ENCODE peak calls at places on chromosome 5, in four cellular contexts. W, V, E and G are unnamed samples.

GRCh38 chr5:7873216-7873615 is 4.3 kb downstream of the MTRR start:
- DNase-seq in W (no peak), V (no peak), E (no peak), G (peak; percentile 48)

GRCh38 chr5:55918097-55919035 is 67.2 kb downstream of the IL31RA start:
- DNase-seq in V (no peak), E (no peak), W (no peak), G (no peak)

GRCh38 chr5:172827843-172828242 is 6.2 kb upstream of the ERGIC1 start:
- DNase-seq in W (no peak), V (no peak), E (peak; percentile 33), G (no peak)

GRCh38 chr5:83476470-83476817 is 4.9 kb downstream of the VCAN start:
- DNase-seq in E (no peak), W (no peak), V (no peak), G (no peak)

GRCh38 chr5:135251099-135251498 is 147.9 kb downstream of the MACROH2A1 start:
- DNase-seq in V (no peak), E (no peak), W (no peak), G (no peak)

GRCh38 chr5:170571885-170572284 is 68.1 kb downstream of the KCNIP1 start:
- DNase-seq in V (no peak), E (no peak), W (no peak), G (no peak)

GRCh38 chr5:54547711-54548250 is 30.2 kb downstream of the SNX18 start:
- DNase-seq in V (peak; percentile 66), W (peak; percentile 83), E (peak; percentile 94), G (no peak)

GRCh38 chr5:77882670-77883257 is 106.6 kb upstream of the TBCA start:
- DNase-seq in V (no peak), W (peak; percentile 80), E (peak; percentile 85), G (no peak)

GRCh38 chr5:56814963-56815656 is at the start of gene MAP3K1:
- DNase-seq in W (peak; percentile 65), E (peak; percentile 83), V (no peak), G (peak; percentile 88)

GRCh38 chr5:138444774-138445546 is 6.1 kb downstream of the REEP2 start:
- DNase-seq in E (no peak), W (no peak), V (no peak), G (no peak)

GRCh38 chr5:55533806-55534435 is 843 bp downstream of the PLPP1 start:
- DNase-seq in W (peak; percentile 66), V (no peak), E (peak; percentile 63), G (no peak)

GRCh38 chr5:178261666-178262600 is 29.3 kb upstream of the PHYKPL start:
- DNase-seq in W (no peak), V (no peak), E (no peak), G (no peak)

GRCh38 chr5:154203798-154204578 is 13.5 kb downstream of the GALNT10 start:
- DNase-seq in E (no peak), V (no peak), W (no peak), G (no peak)

GRCh38 chr5:154199671-154200220 is 9.2 kb downstream of the GALNT10 start:
- DNase-seq in E (no peak), W (no peak), V (no peak), G (no peak)

GRCh38 chr5:154205441-154206117 is 15.0 kb downstream of the GALNT10 start:
- DNase-seq in W (no peak), E (peak; percentile 55), V (no peak), G (no peak)

GRCh38 chr5:154201108-154201769 is 10.7 kb downstream of the GALNT10 start:
- DNase-seq in V (no peak), E (no peak), W (no peak), G (no peak)

DNA sequence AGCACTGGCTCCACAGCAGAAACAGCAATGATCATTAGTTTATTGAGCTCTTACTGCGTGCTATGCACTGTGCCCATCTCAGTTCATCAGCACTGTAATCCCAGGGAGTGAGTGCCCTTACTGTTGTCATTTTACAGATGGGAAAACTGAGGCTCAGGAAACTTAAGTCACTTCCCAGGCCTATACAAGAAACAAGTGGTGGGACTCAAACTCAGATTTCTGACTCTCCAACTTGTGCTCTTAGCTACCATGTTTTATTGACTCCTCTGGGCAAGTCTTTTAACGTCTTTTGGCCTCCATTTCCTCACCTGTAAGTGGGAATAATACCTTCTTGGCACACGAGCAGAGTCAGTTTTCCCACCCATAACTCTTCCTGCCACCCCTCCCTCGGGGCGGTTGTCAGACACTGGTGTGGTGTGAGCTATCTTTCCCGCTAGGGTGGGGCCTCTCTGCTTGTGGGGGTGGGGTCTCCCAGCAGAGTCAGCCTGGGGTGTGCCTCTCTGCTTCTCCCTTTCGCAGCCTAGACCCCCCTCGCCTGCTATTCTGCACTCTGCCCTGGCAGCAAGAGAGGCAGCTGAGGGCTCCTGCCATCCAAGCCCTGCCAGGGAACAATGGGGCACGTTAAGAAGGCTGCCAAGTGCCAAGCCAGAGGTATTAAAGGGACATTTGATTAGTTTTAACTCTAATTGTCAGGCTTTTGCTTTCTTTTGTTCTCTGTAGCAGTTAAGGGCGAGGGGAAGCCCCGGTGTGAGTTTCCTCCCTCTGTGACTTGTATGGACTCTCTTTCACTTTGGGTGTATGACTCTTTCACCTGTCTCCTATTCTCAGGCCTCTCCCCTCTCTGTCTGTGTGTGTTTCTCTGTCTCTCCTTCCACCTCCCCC is 12.1 kb downstream of the GALNT10 start:
- DNase-seq in V (no peak), E (no peak), W (no peak), G (peak; percentile 47)
- H3K4me3 ChIP-seq in V (no peak overlapping the region), E (no peak overlapping the region), W (no peak overlapping the region), G (peak overlapping the region; percentile 24)

GRCh38 chr5:1004598-1005361 is 3.8 kb upstream of the NKD2 start:
- DNase-seq in W (peak; percentile 33), V (no peak), E (peak; percentile 73), G (peak; percentile 52)
- H3K4me3 ChIP-seq in W (peak overlapping the region; percentile 11), V (peak overlapping the region; percentile 49), E (peak overlapping the region; percentile 39), G (peak overlapping the region; percentile 38)

GRCh38 chr5:125200842-125201373 is 454.5 kb upstream of the ZNF608 start:
- DNase-seq in E (no peak), V (no peak), W (no peak), G (no peak)

GRCh38 chr5:125199373-125199772 is 452.9 kb upstream of the ZNF608 start:
- DNase-seq in E (no peak), W (no peak), V (no peak), G (no peak)

GRCh38 chr5:125198270-125198974 is 452.0 kb upstream of the ZNF608 start:
- DNase-seq in W (peak; percentile 96), E (peak; percentile 88), V (no peak), G (no peak)

GRCh38 chr5:125202353-125202752 is 455.9 kb upstream of the ZNF608 start:
- DNase-seq in E (no peak), W (no peak), V (no peak), G (no peak)

DNA sequence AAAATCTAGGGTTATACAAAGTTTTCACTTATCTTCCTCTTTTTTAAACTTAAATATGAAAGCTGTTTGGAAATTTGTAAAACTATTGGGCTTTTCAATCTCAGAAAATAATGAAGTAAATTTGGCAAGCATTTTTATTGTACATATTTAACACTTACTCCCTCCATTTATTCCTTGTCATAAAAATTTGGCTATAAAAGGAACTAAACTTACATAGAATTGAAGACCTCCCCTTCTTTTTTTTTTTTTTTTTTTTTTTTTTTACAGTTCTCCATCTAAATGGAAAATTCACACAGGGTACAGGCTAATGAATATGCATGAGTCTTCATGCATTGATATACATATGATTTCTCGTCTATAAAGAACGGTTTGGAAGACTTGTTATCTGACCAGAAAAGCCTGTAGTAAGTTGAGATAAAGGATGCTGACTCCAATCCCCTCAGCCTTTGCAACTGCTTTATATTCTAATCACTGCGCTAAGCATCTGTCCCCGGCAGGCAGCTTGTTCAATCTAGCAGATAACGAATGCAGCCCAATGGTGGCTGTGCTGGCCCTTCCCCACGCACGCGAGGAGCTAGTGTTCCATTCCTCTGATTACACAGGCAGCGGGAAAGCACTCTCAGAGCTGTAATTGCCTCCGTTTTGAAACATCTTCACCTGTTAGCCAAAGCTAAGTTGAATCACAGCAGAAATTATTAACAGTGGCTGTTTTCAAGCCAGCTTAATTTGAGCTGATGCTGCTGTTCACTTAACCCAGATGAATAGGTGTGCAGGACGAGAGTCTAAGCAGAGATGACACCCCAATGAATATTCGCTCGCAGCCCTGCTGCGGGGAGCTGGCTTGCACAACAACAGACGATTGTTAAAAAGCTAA is 453.8 kb upstream of the ZNF608 start:
- DNase-seq in W (peak; percentile 12), V (no peak), E (peak; percentile 19), G (no peak)
- H3K4me3 ChIP-seq in W (peak overlapping the region; percentile 37), V (peak overlapping the region; percentile 39), E (peak overlapping the region; percentile 4), G (no peak overlapping the region)

GRCh38 chr5:16936150-16937022 is at the start of gene MYO10:
- DNase-seq in E (peak; percentile 90), V (no peak), W (peak; percentile 84), G (no peak)

GRCh38 chr5:16935271-16936149 is 578 bp downstream of the MYO10 start:
- DNase-seq in W (peak; percentile 36), E (no peak), V (no peak), G (peak; percentile 3)

GRCh38 chr5:16937503-16938161 is 1.5 kb upstream of the MYO10 start:
- DNase-seq in V (no peak), W (no peak), E (no peak), G (no peak)

GRCh38 chr5:16934669-16935068 is 1.4 kb downstream of the MYO10 start:
- DNase-seq in E (no peak), W (peak; percentile 69), V (no peak), G (no peak)

GRCh38 chr5:16937023-16937379 is 913 bp upstream of the MYO10 start:
- DNase-seq in E (no peak), W (no peak), V (no peak), G (no peak)
- H3K4me3 ChIP-seq in E (peak overlapping the region; percentile 78), W (peak overlapping the region; percentile 95), V (peak overlapping the region; percentile 87), G (no peak overlapping the region)

DNA sequence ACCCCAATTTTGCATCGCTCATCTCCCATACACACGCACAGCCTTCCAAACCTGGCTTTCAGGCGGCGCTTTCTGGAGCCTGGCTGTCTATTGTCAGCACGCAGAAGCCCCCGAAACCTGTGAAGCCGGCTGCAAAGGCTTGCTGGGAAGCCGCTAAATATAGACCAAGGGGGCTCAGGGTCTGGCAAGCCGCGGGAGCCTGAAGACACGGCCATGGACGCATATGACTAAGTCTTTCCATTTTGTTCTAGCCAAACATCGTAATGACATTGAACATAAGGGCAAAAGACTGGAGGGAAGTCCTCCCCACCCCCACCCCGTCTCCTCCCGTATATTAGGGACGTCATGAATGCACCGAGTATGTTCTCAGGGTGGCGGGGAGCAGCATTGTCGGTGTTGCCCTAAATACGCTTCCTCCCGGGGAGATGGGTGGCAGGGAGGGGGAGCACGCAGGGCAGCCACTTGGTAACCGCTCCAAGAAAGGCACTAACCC is 1.1 kb downstream of the CTNND2 start:
- DNase-seq in E (no peak), W (no peak), V (no peak), G (no peak)
- H3K4me3 ChIP-seq in E (peak overlapping the region; percentile 80), W (no peak overlapping the region), V (no peak overlapping the region), G (no peak overlapping the region)

DNA sequence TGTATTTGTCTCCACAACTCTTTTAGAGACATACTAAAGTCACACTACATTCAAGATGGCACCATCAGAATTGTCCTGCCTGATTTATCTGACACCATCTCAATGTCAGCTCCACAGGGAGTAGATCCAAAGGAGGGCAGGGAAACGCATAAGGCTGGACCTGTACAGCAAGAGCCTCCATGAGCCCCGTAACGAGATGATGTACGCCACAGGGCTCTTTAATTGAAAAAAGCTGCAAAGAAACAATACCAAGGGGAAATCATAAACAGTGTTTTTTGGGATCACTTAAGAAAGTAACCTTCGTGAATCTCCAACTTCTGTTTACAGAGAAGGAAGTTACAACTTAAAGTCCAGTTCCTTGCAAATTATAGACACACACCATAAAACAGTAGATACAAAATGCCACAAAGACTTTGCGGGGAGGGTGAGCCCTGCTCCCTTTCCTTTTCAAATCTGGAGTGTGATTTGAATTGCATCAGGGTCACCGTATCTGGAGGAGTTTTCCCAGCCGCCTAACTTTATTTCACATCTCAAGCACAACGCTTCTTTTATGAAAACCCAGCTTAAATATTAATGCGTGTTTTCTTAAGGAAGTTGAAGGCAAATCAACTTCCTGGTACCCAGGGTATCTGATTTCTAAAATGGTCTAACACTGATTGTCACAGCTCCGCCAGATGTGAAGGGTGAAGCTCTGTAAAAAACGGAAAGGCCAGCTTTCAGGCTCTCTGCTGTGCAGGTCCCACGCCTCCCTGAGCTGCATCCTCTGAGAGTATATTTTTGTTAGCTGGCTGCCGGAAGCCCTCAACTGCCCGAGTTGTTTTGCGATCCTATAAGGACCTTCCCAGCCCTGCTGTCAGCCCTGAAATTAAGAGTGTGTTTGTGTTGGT is 88.9 kb downstream of the EBF1 start:
- DNase-seq in W (peak; percentile 76), E (peak; percentile 51), V (no peak), G (no peak)
- H3K4me3 ChIP-seq in W (peak overlapping the region; percentile 22), E (no peak overlapping the region), V (no peak overlapping the region), G (no peak overlapping the region)